ENCODE peak calls at places on chromosomes 7 and 10, in six cellular contexts. P is uterus, Z is right cardiac atrium, U is left ventricle myocardium inferior, T is ovary, B is hepatocyte. I is an unnamed sample.
A peak's percentile ranks its signal among the peaks of the same experiment; 100 is the strongest.

GRCh38 chr10:46992794-46993552 is 81.7 kb downstream of the PTPN20 start:
- DNase-seq in T (no peak), Z (peak; percentile 76), U (peak; percentile 15), P (peak; percentile 67), B (peak; percentile 18), I (peak; percentile 34)

GRCh38 chr10:60282771-60283353 is 106.8 kb downstream of the ANK3 start:
- DNase-seq in P (no peak), U (no peak), B (peak; percentile 27), Z (no peak), T (no peak), I (no peak)

GRCh38 chr10:120598377-120598776 is 141.3 kb downstream of the PLPP4 start:
- DNase-seq in T (no peak), U (no peak), P (no peak), Z (no peak), B (no peak), I (no peak)

GRCh38 chr10:105691811-105692210 is 1050.7 kb downstream of the SORCS3 start:
- DNase-seq in T (no peak), Z (no peak), U (no peak), B (peak; percentile 37), P (no peak), I (no peak)

GRCh38 chr10:114920459-114920858 is 17.5 kb upstream of the TRUB1 start:
- DNase-seq in B (no peak), Z (no peak), T (no peak), P (no peak), U (no peak), I (no peak)

GRCh38 chr7:154171422-154171821 is 119.2 kb downstream of the DPP6 start:
- DNase-seq in T (no peak), U (no peak), P (no peak), B (no peak), Z (no peak), I (no peak)

GRCh38 chr10:21715531-21716195 is 181.6 kb downstream of the MLLT10 start:
- DNase-seq in U (no peak), T (no peak), Z (no peak), P (no peak), B (no peak), I (no peak)

GRCh38 chr7:22932896-22933295 is 81.0 kb downstream of the HYCC1 start:
- DNase-seq in P (no peak), U (no peak), T (no peak), B (no peak), Z (no peak), I (no peak)

GRCh38 chr10:18713077-18713476 is 53.8 kb downstream of the ARL5B start:
- DNase-seq in Z (no peak), P (no peak), B (peak; percentile 70), U (no peak), T (no peak), I (no peak)

GRCh38 chr10:28200804-28201203 is 102.1 kb downstream of the MPP7 start:
- DNase-seq in P (no peak), Z (no peak), B (no peak), T (no peak), U (no peak), I (no peak)

GRCh38 chr7:821688-822087 is 10.6 kb upstream of the SUN1 start:
- DNase-seq in P (no peak), Z (peak; percentile 28), U (no peak), B (no peak), T (no peak), I (no peak)

GRCh38 chr7:25830986-25831558 is 320.9 kb upstream of the NFE2L3 start:
- DNase-seq in T (no peak), Z (no peak), B (no peak), U (no peak), P (no peak), I (no peak)

GRCh38 chr7:84204655-84205054 is 10.1 kb upstream of the SEMA3A start:
- DNase-seq in B (no peak), P (no peak), U (no peak), Z (no peak), T (no peak), I (no peak)

GRCh38 chr10:48464871-48465736 is 139.8 kb downstream of the ARHGAP22 start:
- DNase-seq in P (no peak), B (no peak), Z (peak; percentile 76), T (peak; percentile 23), U (peak; percentile 70), I (no peak)

GRCh38 chr10:91251430-91252056 is 31.1 kb downstream of the PCGF5 start:
- DNase-seq in T (peak; percentile 40), B (peak; percentile 69), Z (peak; percentile 40), P (peak; percentile 33), U (peak; percentile 18), I (peak; percentile 41)

GRCh38 chr7:47937065-47937687 is 11.1 kb downstream of the PKD1L1 start:
- DNase-seq in U (no peak), P (no peak), T (no peak), B (no peak), Z (no peak), I (no peak)

GRCh38 chr7:47939425-47940036 is 8.7 kb downstream of the PKD1L1 start:
- DNase-seq in P (no peak), Z (no peak), T (no peak), B (no peak), U (no peak), I (no peak)

GRCh38 chr7:47936323-47936722 is 11.9 kb downstream of the PKD1L1 start:
- DNase-seq in Z (no peak), P (no peak), T (no peak), B (no peak), U (no peak), I (no peak)

GRCh38 chr7:47938574-47939165 is 9.6 kb downstream of the PKD1L1 start:
- DNase-seq in P (no peak), B (no peak), U (no peak), T (no peak), Z (no peak), I (no peak)

GRCh38 chr7:47937711-47938573 is 10.3 kb downstream of the PKD1L1 start:
- DNase-seq in U (no peak), B (no peak), Z (no peak), P (no peak), T (no peak), I (no peak)
- H3K4me3 ChIP-seq in U (no peak overlapping the region), B (no peak overlapping the region), Z (no peak overlapping the region), P (no peak overlapping the region), T (no peak overlapping the region), I (no peak overlapping the region)

GRCh38 chr7:43689115-43689514 is 40.2 kb downstream of the COA1 start:
- DNase-seq in U (no peak), P (no peak), Z (no peak), B (no peak), T (no peak), I (no peak)

GRCh38 chr7:43691611-43692010 is 37.7 kb downstream of the COA1 start:
- DNase-seq in B (no peak), Z (no peak), U (no peak), P (no peak), T (no peak), I (no peak)

GRCh38 chr7:43692582-43693373 is 36.5 kb downstream of the COA1 start:
- DNase-seq in P (no peak), T (no peak), B (no peak), U (no peak), Z (no peak), I (no peak)

DNA sequence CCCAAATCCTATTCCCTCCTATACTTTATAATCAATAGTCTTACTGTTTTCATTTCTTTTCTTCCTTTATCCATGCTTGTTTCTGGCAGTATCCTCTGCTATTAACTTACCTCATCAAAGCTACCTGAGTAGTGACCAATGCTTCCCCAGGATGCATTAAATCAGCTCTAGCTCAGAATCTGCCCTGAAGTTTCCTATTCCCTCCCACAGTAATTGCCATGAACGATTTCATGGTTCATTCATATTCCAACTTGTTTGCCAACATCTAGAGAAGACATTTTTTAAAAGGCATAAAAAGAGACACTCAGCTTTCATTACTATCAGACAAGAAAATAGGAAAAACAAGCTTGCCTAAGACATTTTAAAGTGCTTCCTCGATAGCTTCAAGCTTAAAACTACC is 42.3 kb downstream of the COA1 start:
- DNase-seq in B (no peak), P (no peak), T (no peak), Z (no peak), U (no peak), I (no peak)
- H3K9me3 ChIP-seq in B (no peaks in the 10 kb centered on the region), P (no peaks in the 10 kb centered on the region), T (no peaks in the 10 kb centered on the region), Z (no peaks in the 10 kb centered on the region), U (no peaks in the 10 kb centered on the region), I (no peaks in the 10 kb centered on the region)

GRCh38 chr10:79208251-79208983 is 138.9 kb upstream of the PPIF start:
- DNase-seq in U (no peak), B (no peak), P (no peak), Z (peak; percentile 48), T (no peak), I (no peak)

GRCh38 chr10:79207726-79208125 is 139.0 kb downstream of the ZMIZ1 start:
- DNase-seq in T (no peak), U (no peak), Z (no peak), B (no peak), P (no peak), I (no peak)

GRCh38 chr10:79207096-79207357 is 138.3 kb downstream of the ZMIZ1 start:
- DNase-seq in Z (peak; percentile 26), B (no peak), T (no peak), U (no peak), P (no peak), I (no peak)

GRCh38 chr10:79203833-79204232 is 135.1 kb downstream of the ZMIZ1 start:
- DNase-seq in T (no peak), Z (peak; percentile 57), U (no peak), P (no peak), B (no peak), I (no peak)

DNA sequence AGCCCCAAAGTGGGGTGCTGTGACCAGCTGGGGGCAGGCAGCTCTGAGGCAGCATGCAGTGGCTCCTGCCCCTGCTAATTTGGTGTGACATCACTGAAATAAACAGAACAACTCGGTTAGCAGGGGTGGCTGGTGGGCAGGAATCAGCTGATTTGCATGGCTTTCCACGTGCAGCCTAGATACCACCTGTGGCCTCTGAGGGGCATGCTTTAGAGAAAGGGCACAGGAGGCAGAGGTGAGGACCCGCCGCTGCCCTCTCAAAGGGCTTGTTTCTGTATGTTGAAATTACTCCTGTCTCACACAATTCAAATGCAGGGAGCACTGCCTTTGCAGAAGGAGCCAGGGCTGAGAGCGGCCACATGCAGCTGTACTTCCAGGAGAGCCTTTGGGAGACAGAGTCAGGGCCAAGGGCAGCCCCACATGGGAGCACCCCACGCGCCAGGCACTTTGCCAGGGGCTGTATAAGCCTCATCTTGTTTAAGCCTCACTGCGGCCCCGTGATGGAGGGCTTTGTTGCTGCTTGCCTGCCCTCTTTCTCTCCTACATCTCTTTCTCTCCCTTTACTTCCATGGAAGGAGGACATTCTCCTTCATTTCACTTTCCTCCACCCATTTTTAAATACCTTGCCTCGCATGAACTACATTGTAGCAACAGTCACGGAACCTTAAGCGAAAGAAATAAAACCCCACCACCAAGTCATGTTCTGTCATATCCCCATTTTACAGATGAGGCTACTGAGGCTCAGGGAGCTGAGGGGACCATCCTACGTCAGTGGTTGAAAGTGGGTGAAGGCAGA is 137.7 kb downstream of the ZMIZ1 start:
- DNase-seq in U (no peak), P (peak; percentile 69), Z (peak; percentile 71), T (peak; percentile 71), B (no peak), I (no peak)
- H3K4me1 ChIP-seq in U (peaks cover 42% of the 10 kb centered on the region), P (no peaks in the 10 kb centered on the region), Z (no peaks in the 10 kb centered on the region), T (peaks cover 5% of the 10 kb centered on the region), B (peaks cover 4% of the 10 kb centered on the region), I (no peaks in the 10 kb centered on the region)

GRCh38 chr7:32941181-32941995 is 15.9 kb upstream of the FKBP9 start:
- DNase-seq in T (no peak), P (no peak), B (no peak), Z (no peak), U (no peak), I (no peak)
- H3K4me3 ChIP-seq in T (peak overlapping the region; percentile 71), P (peak overlapping the region; percentile 45), B (peak overlapping the region; percentile 65), Z (peak overlapping the region; percentile 62), U (peak overlapping the region; percentile 88), I (peak overlapping the region; percentile 78)